ENCODE peak calls at places on chromosomes 4 and X, in seven cellular contexts. One of them, this sample, is unnamed.

GRCh38 chrX:79570524-79571240 is 203.5 kb upstream of the ITM2A start:
- DNase-seq in adipocyte: no peak
- DNase-seq in GM23338: no peak
- DNase-seq in uterus: no peak
- DNase-seq in fibroblast of mammary gland: no peak
- DNase-seq in effector memory CD4-positive, alpha-beta T cell: no peak
- DNase-seq in upper lobe of right lung: no peak
- DNase-seq in this sample: no peak

GRCh38 chr4:52317981-52318380 is 266.9 kb downstream of the SPATA18 start:
- DNase-seq in effector memory CD4-positive, alpha-beta T cell: no peak
- DNase-seq in upper lobe of right lung: no peak
- DNase-seq in uterus: no peak
- DNase-seq in fibroblast of mammary gland: no peak
- DNase-seq in GM23338: no peak
- DNase-seq in adipocyte: no peak
- DNase-seq in this sample: no peak

GRCh38 chr4:78691971-78692814 is 84.0 kb upstream of the BMP2K start:
- DNase-seq in fibroblast of mammary gland: peak
- DNase-seq in effector memory CD4-positive, alpha-beta T cell: no peak
- DNase-seq in upper lobe of right lung: no peak
- DNase-seq in GM23338: no peak
- DNase-seq in uterus: no peak
- DNase-seq in adipocyte: no peak
- DNase-seq in this sample: no peak

GRCh38 chr4:150072906-150073714 is 5.1 kb upstream of the DCLK2 start:
- DNase-seq in effector memory CD4-positive, alpha-beta T cell: no peak
- DNase-seq in adipocyte: peak
- DNase-seq in fibroblast of mammary gland: peak
- DNase-seq in GM23338: no peak
- DNase-seq in upper lobe of right lung: no peak
- DNase-seq in uterus: no peak
- DNase-seq in this sample: no peak

GRCh38 chr4:123398151-123398802 is 1.7 kb downstream of the SPRY1 start:
- DNase-seq in fibroblast of mammary gland: peak
- DNase-seq in adipocyte: peak
- DNase-seq in effector memory CD4-positive, alpha-beta T cell: peak
- DNase-seq in GM23338: peak
- DNase-seq in upper lobe of right lung: peak
- DNase-seq in uterus: peak
- DNase-seq in this sample: no peak

GRCh38 chr4:37976991-37977470 is 16.8 kb downstream of the PTTG2 start:
- DNase-seq in adipocyte: peak
- DNase-seq in effector memory CD4-positive, alpha-beta T cell: peak
- DNase-seq in GM23338: peak
- DNase-seq in uterus: peak
- DNase-seq in fibroblast of mammary gland: peak
- DNase-seq in upper lobe of right lung: peak
- DNase-seq in this sample: peak

GRCh38 chrX:88586317-88586716 is 160.7 kb upstream of the CPXCR1 start:
- DNase-seq in GM23338: no peak
- DNase-seq in effector memory CD4-positive, alpha-beta T cell: no peak
- DNase-seq in uterus: no peak
- DNase-seq in fibroblast of mammary gland: no peak
- DNase-seq in adipocyte: no peak
- DNase-seq in upper lobe of right lung: no peak
- DNase-seq in this sample: no peak

GRCh38 chr4:125043453-125043852 is 271.3 kb upstream of the FAT4 start:
- DNase-seq in adipocyte: no peak
- DNase-seq in GM23338: no peak
- DNase-seq in uterus: no peak
- DNase-seq in effector memory CD4-positive, alpha-beta T cell: no peak
- DNase-seq in upper lobe of right lung: no peak
- DNase-seq in fibroblast of mammary gland: peak
- DNase-seq in this sample: no peak

GRCh38 chr4:113788888-113789287 is 27.4 kb upstream of the CAMK2D start:
- DNase-seq in effector memory CD4-positive, alpha-beta T cell: no peak
- DNase-seq in uterus: no peak
- DNase-seq in upper lobe of right lung: no peak
- DNase-seq in fibroblast of mammary gland: no peak
- DNase-seq in GM23338: no peak
- DNase-seq in adipocyte: no peak
- DNase-seq in this sample: no peak

GRCh38 chr4:74120086-74120485 is 21.1 kb upstream of the CXCL2 start:
- DNase-seq in uterus: no peak
- DNase-seq in GM23338: no peak
- DNase-seq in fibroblast of mammary gland: peak
- DNase-seq in adipocyte: no peak
- DNase-seq in upper lobe of right lung: no peak
- DNase-seq in effector memory CD4-positive, alpha-beta T cell: no peak
- DNase-seq in this sample: no peak

GRCh38 chr4:24174622-24175021 is 284.8 kb upstream of the PPARGC1A start:
- DNase-seq in upper lobe of right lung: no peak
- DNase-seq in GM23338: no peak
- DNase-seq in fibroblast of mammary gland: peak
- DNase-seq in uterus: no peak
- DNase-seq in effector memory CD4-positive, alpha-beta T cell: no peak
- DNase-seq in adipocyte: no peak
- DNase-seq in this sample: no peak

GRCh38 chr4:72899214-72899613 is 170.3 kb downstream of the COX18 start:
- DNase-seq in uterus: no peak
- DNase-seq in adipocyte: no peak
- DNase-seq in GM23338: peak
- DNase-seq in fibroblast of mammary gland: no peak
- DNase-seq in effector memory CD4-positive, alpha-beta T cell: no peak
- DNase-seq in upper lobe of right lung: no peak
- DNase-seq in this sample: no peak

GRCh38 chr4:122012735-122013134 is 60.9 kb upstream of the TRPC3 start:
- DNase-seq in effector memory CD4-positive, alpha-beta T cell: no peak
- DNase-seq in fibroblast of mammary gland: peak
- DNase-seq in GM23338: no peak
- DNase-seq in adipocyte: peak
- DNase-seq in uterus: no peak
- DNase-seq in upper lobe of right lung: no peak
- DNase-seq in this sample: no peak

GRCh38 chr4:79466621-79467020 is 58.6 kb upstream of the GK2 start:
- DNase-seq in uterus: no peak
- DNase-seq in effector memory CD4-positive, alpha-beta T cell: no peak
- DNase-seq in adipocyte: peak
- DNase-seq in upper lobe of right lung: no peak
- DNase-seq in fibroblast of mammary gland: peak
- DNase-seq in GM23338: no peak
- DNase-seq in this sample: no peak

GRCh38 chr4:80610845-80611244 is 275.3 kb downstream of the CFAP299 start:
- DNase-seq in fibroblast of mammary gland: peak
- DNase-seq in uterus: no peak
- DNase-seq in upper lobe of right lung: no peak
- DNase-seq in adipocyte: no peak
- DNase-seq in GM23338: no peak
- DNase-seq in effector memory CD4-positive, alpha-beta T cell: no peak
- DNase-seq in this sample: no peak

GRCh38 chr4:157004279-157005161 is 32.9 kb upstream of the PDGFC start:
- DNase-seq in GM23338: no peak
- DNase-seq in fibroblast of mammary gland: peak
- DNase-seq in effector memory CD4-positive, alpha-beta T cell: no peak
- DNase-seq in upper lobe of right lung: no peak
- DNase-seq in uterus: no peak
- DNase-seq in adipocyte: no peak
- DNase-seq in this sample: no peak

GRCh38 chr4:156998500-156999174 is 27.0 kb upstream of the PDGFC start:
- DNase-seq in GM23338: no peak
- DNase-seq in effector memory CD4-positive, alpha-beta T cell: no peak
- DNase-seq in upper lobe of right lung: no peak
- DNase-seq in uterus: no peak
- DNase-seq in adipocyte: no peak
- DNase-seq in fibroblast of mammary gland: no peak
- DNase-seq in this sample: no peak

DNA sequence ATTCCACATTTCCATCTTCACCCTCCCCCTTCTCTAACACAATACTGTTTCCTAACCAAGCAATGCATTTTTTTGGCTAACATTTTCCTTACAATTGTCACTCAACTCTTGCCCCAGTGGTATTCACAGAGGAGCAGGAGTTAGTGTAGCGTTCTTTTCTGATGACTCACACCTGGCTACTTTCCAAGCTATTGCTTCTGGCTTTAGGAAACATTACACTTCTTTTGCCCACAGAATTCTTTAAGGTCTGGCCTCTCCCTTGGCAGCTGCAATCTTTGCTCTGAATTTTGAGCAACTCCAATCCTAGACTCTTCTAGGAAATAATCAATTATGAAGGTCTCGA is 27.5 kb upstream of the PDGFC start:
- DNase-seq in effector memory CD4-positive, alpha-beta T cell: no peak
- DNase-seq in fibroblast of mammary gland: peak
- DNase-seq in GM23338: peak
- DNase-seq in uterus: peak
- DNase-seq in upper lobe of right lung: no peak
- DNase-seq in adipocyte: peak
- DNase-seq in this sample: no peak
- H3K4me3 ChIP-seq in effector memory CD4-positive, alpha-beta T cell: no peak
- H3K4me3 ChIP-seq in fibroblast of mammary gland: no peak
- H3K4me3 ChIP-seq in GM23338: no peak
- H3K4me3 ChIP-seq in uterus: no peak
- H3K4me3 ChIP-seq in upper lobe of right lung: no peak
- H3K4me3 ChIP-seq in adipocyte: no peak
- H3K4me3 ChIP-seq in this sample: no peak

GRCh38 chr4:112516076-112516385 is at the start of gene NEUROG2:
- DNase-seq in adipocyte: no peak
- DNase-seq in GM23338: no peak
- DNase-seq in upper lobe of right lung: no peak
- DNase-seq in uterus: no peak
- DNase-seq in effector memory CD4-positive, alpha-beta T cell: no peak
- DNase-seq in fibroblast of mammary gland: no peak
- DNase-seq in this sample: no peak

GRCh38 chr4:112516401-112517066 is 554 bp upstream of the NEUROG2 start:
- DNase-seq in upper lobe of right lung: no peak
- DNase-seq in uterus: no peak
- DNase-seq in effector memory CD4-positive, alpha-beta T cell: no peak
- DNase-seq in adipocyte: no peak
- DNase-seq in fibroblast of mammary gland: no peak
- DNase-seq in GM23338: peak
- DNase-seq in this sample: no peak

GRCh38 chr4:112517911-112518310 is 1.9 kb upstream of the NEUROG2 start:
- DNase-seq in uterus: no peak
- DNase-seq in GM23338: no peak
- DNase-seq in fibroblast of mammary gland: no peak
- DNase-seq in upper lobe of right lung: no peak
- DNase-seq in effector memory CD4-positive, alpha-beta T cell: no peak
- DNase-seq in adipocyte: no peak
- DNase-seq in this sample: no peak

GRCh38 chr4:112518675-112519074 is 2.7 kb upstream of the NEUROG2 start:
- DNase-seq in adipocyte: no peak
- DNase-seq in uterus: no peak
- DNase-seq in effector memory CD4-positive, alpha-beta T cell: no peak
- DNase-seq in GM23338: no peak
- DNase-seq in fibroblast of mammary gland: no peak
- DNase-seq in upper lobe of right lung: no peak
- DNase-seq in this sample: no peak

GRCh38 chr4:112517067-112517588 is 1.1 kb upstream of the NEUROG2 start:
- DNase-seq in GM23338: peak
- DNase-seq in uterus: no peak
- DNase-seq in fibroblast of mammary gland: no peak
- DNase-seq in upper lobe of right lung: no peak
- DNase-seq in adipocyte: no peak
- DNase-seq in effector memory CD4-positive, alpha-beta T cell: no peak
- DNase-seq in this sample: no peak
- H3K4me3 ChIP-seq in GM23338: peak
- H3K4me3 ChIP-seq in uterus: no peak
- H3K4me3 ChIP-seq in fibroblast of mammary gland: no peak
- H3K4me3 ChIP-seq in upper lobe of right lung: no peak
- H3K4me3 ChIP-seq in adipocyte: no peak
- H3K4me3 ChIP-seq in effector memory CD4-positive, alpha-beta T cell: peak
- H3K4me3 ChIP-seq in this sample: peak

GRCh38 chr4:32472918-32473317 is 1752.7 kb downstream of the PCDH7 start:
- DNase-seq in uterus: no peak
- DNase-seq in fibroblast of mammary gland: peak
- DNase-seq in adipocyte: no peak
- DNase-seq in GM23338: peak
- DNase-seq in effector memory CD4-positive, alpha-beta T cell: no peak
- DNase-seq in upper lobe of right lung: no peak
- DNase-seq in this sample: no peak
- H3K4me3 ChIP-seq in uterus: no peak
- H3K4me3 ChIP-seq in fibroblast of mammary gland: no peak
- H3K4me3 ChIP-seq in adipocyte: no peak
- H3K4me3 ChIP-seq in GM23338: no peak
- H3K4me3 ChIP-seq in effector memory CD4-positive, alpha-beta T cell: no peak
- H3K4me3 ChIP-seq in upper lobe of right lung: no peak
- H3K4me3 ChIP-seq in this sample: no peak

GRCh38 chr4:40623707-40624106 is 6.0 kb downstream of the RBM47 start:
- DNase-seq in adipocyte: no peak
- DNase-seq in fibroblast of mammary gland: no peak
- DNase-seq in GM23338: no peak
- DNase-seq in upper lobe of right lung: no peak
- DNase-seq in effector memory CD4-positive, alpha-beta T cell: no peak
- DNase-seq in uterus: no peak
- DNase-seq in this sample: no peak

GRCh38 chr4:40627540-40627939 is 2.1 kb downstream of the RBM47 start:
- DNase-seq in upper lobe of right lung: no peak
- DNase-seq in adipocyte: no peak
- DNase-seq in GM23338: no peak
- DNase-seq in effector memory CD4-positive, alpha-beta T cell: no peak
- DNase-seq in uterus: no peak
- DNase-seq in fibroblast of mammary gland: no peak
- DNase-seq in this sample: no peak

GRCh38 chr4:40628888-40629287 is 776 bp downstream of the RBM47 start:
- DNase-seq in fibroblast of mammary gland: no peak
- DNase-seq in uterus: no peak
- DNase-seq in GM23338: peak
- DNase-seq in adipocyte: no peak
- DNase-seq in upper lobe of right lung: no peak
- DNase-seq in effector memory CD4-positive, alpha-beta T cell: no peak
- DNase-seq in this sample: no peak

GRCh38 chr4:40629401-40630334 is at the start of gene RBM47:
- DNase-seq in upper lobe of right lung: peak
- DNase-seq in adipocyte: peak
- DNase-seq in GM23338: peak
- DNase-seq in effector memory CD4-positive, alpha-beta T cell: no peak
- DNase-seq in fibroblast of mammary gland: peak
- DNase-seq in uterus: peak
- DNase-seq in this sample: no peak

DNA sequence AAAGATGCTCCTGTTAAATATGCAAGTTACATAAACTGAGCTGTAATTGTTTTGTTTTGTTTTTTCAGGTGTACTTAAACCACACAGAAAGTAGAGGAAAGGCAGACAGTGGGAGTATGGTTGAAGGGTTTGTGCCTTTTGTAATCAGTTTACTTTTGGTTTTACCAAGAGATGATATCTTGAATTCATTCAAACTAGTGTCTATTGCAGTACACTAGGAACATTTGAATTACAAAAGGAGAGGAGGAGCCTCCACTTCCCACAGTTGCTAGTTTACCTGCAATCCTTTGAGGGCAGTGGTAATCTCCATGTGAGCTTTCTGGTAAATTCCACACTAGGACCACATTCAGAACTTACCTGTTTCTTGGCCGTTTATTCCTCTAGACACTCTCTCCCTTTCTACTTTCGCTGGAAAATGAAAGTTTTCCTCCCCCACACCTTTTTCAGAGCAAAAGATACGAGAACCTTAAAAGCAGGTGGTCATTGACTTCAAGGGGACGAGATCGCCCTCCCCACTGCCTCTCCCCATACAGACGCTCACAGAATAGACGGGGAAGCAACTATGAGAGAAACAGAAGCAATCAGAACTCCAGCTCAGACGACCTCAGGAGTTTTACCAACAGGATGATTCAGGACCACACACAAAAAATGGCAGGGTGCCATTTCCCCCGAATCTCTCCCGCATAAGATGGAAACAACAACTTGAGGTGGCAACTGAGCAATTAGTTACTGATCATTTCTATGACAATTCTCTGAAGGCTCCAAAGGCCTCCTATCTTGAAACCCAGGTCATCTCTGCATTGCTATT is 3.3 kb downstream of the RBM47 start:
- DNase-seq in adipocyte: no peak
- DNase-seq in GM23338: peak
- DNase-seq in uterus: no peak
- DNase-seq in effector memory CD4-positive, alpha-beta T cell: no peak
- DNase-seq in upper lobe of right lung: no peak
- DNase-seq in fibroblast of mammary gland: peak
- DNase-seq in this sample: no peak
- H3K4me3 ChIP-seq in adipocyte: no peak
- H3K4me3 ChIP-seq in GM23338: peak
- H3K4me3 ChIP-seq in uterus: no peak
- H3K4me3 ChIP-seq in effector memory CD4-positive, alpha-beta T cell: no peak
- H3K4me3 ChIP-seq in upper lobe of right lung: peak
- H3K4me3 ChIP-seq in fibroblast of mammary gland: no peak
- H3K4me3 ChIP-seq in this sample: peak

This sample was measured in thoracic aorta.